ENCODE peak calls at places on chromosomes 11 and 22, in nine cellular contexts. O, Z, U, A, C, J, S, F and Q are unnamed samples.

GRCh38 chr22:22070371-22070824 is 87.8 kb upstream of the TOP3B start:
- DNase-seq in O (no peak), Z (no peak), U (no peak), A (no peak), C (peak), J (no peak), S (no peak), F (peak), Q (no peak)

GRCh38 chr11:45518096-45518852 is 147.1 kb downstream of the CHST1 start:
- DNase-seq in O (no peak), Z (no peak), U (no peak), A (no peak), C (no peak), J (no peak), S (peak), F (no peak), Q (no peak)

GRCh38 chr11:93192163-93192562 is 5.6 kb downstream of the SLC36A4 start:
- DNase-seq in O (no peak), Z (no peak), U (no peak), A (no peak), C (no peak), J (no peak), S (peak), F (no peak), Q (peak)

GRCh38 chr22:21778705-21779363 is 43.2 kb upstream of the YPEL1 start:
- DNase-seq in O (peak), Z (no peak), U (peak), A (no peak), C (no peak), J (no peak), S (no peak), F (no peak), Q (no peak)

GRCh38 chr11:14924291-14924690 is 32.3 kb upstream of the CYP2R1 start:
- DNase-seq in O (no peak), Z (no peak), U (no peak), A (no peak), C (no peak), J (no peak), S (no peak), F (no peak), Q (no peak)

GRCh38 chr11:61675826-61676225 is 4.4 kb upstream of the DAGLA start:
- DNase-seq in O (no peak), Z (no peak), U (peak), A (no peak), C (no peak), J (no peak), S (no peak), F (no peak), Q (no peak)

GRCh38 chr11:13679768-13680167 is 11.3 kb downstream of the FAR1 start:
- DNase-seq in O (no peak), Z (no peak), U (no peak), A (no peak), C (no peak), J (no peak), S (no peak), F (no peak), Q (no peak)

GRCh38 chr11:18188796-18189195 is 16.2 kb downstream of the MRGPRX4 start:
- DNase-seq in O (no peak), Z (no peak), U (no peak), A (no peak), C (no peak), J (no peak), S (no peak), F (no peak), Q (no peak)

GRCh38 chr11:34432822-34433221 is 5.9 kb upstream of the CAT start:
- DNase-seq in O (no peak), Z (no peak), U (no peak), A (no peak), C (no peak), J (no peak), S (no peak), F (no peak), Q (no peak)

GRCh38 chr11:62142921-62143320 is 19.1 kb downstream of the INCENP start:
- DNase-seq in O (no peak), Z (no peak), U (no peak), A (peak), C (no peak), J (no peak), S (no peak), F (no peak), Q (no peak)

GRCh38 chr11:69122642-69123431 is 32.9 kb upstream of the SMIM38 start:
- DNase-seq in O (peak), Z (peak), U (peak), A (no peak), C (peak), J (peak), S (peak), F (peak), Q (peak)

GRCh38 chr11:125110506-125110905 is 920 bp downstream of the TMEM218 start:
- DNase-seq in O (no peak), Z (no peak), U (no peak), A (no peak), C (no peak), J (no peak), S (peak), F (no peak), Q (no peak)

GRCh38 chr11:79413258-79413657 is 27.6 kb downstream of the TENM4 start:
- DNase-seq in O (peak), Z (peak), U (peak), A (peak), C (peak), J (no peak), S (peak), F (peak), Q (peak)

GRCh38 chr11:115084191-115084590 is 405.9 kb downstream of the NXPE2 start:
- DNase-seq in O (no peak), Z (no peak), U (no peak), A (no peak), C (no peak), J (no peak), S (no peak), F (no peak), Q (no peak)

GRCh38 chr11:69044111-69045013 is 4.4 kb upstream of the TPCN2 start:
- DNase-seq in O (peak), Z (peak), U (peak), A (peak), C (peak), J (no peak), S (peak), F (no peak), Q (peak)

GRCh38 chr11:124894606-124895430 is 2.8 kb downstream of the ROBO4 start:
- DNase-seq in O (no peak), Z (no peak), U (no peak), A (no peak), C (no peak), J (no peak), S (no peak), F (no peak), Q (no peak)

GRCh38 chr11:114317738-114318137 is 21.5 kb downstream of the NNMT start:
- DNase-seq in O (peak), Z (no peak), U (peak), A (no peak), C (no peak), J (no peak), S (peak), F (no peak), Q (peak)

GRCh38 chr11:17760102-17761029 is 25.8 kb downstream of the KCNC1 start:
- DNase-seq in O (peak), Z (peak), U (peak), A (no peak), C (peak), J (peak), S (peak), F (no peak), Q (peak)

GRCh38 chr22:46742576-46743221 is 4.6 kb upstream of the CERK start:
- DNase-seq in O (no peak), Z (no peak), U (no peak), A (no peak), C (no peak), J (no peak), S (no peak), F (no peak), Q (no peak)

GRCh38 chr11:9017773-9018172 is 14.0 kb upstream of the NRIP3 start:
- DNase-seq in O (no peak), Z (peak), U (peak), A (no peak), C (no peak), J (no peak), S (no peak), F (no peak), Q (no peak)

GRCh38 chr11:68996376-68997123 is 15.8 kb upstream of the MRGPRD start:
- DNase-seq in O (no peak), Z (no peak), U (no peak), A (peak), C (no peak), J (no peak), S (no peak), F (peak), Q (no peak)

GRCh38 chr11:23995891-23996290 is 501.0 kb upstream of the LUZP2 start:
- DNase-seq in O (peak), Z (no peak), U (peak), A (no peak), C (no peak), J (no peak), S (no peak), F (no peak), Q (no peak)

GRCh38 chr11:120558754-120559431 is 47.3 kb downstream of the GRIK4 start:
- DNase-seq in O (no peak), Z (no peak), U (no peak), A (peak), C (no peak), J (no peak), S (no peak), F (no peak), Q (no peak)

GRCh38 chr22:23036684-23037428 is 33.5 kb upstream of the GNAZ start:
- DNase-seq in O (no peak), Z (no peak), U (peak), A (no peak), C (no peak), J (no peak), S (no peak), F (no peak), Q (no peak)

GRCh38 chr11:78268516-78269410 is 80.0 kb downstream of the USP35 start:
- DNase-seq in O (peak), Z (peak), U (peak), A (no peak), C (no peak), J (no peak), S (no peak), F (no peak), Q (no peak)

GRCh38 chr11:105005451-105005845 is 17.5 kb downstream of the CASP5 start:
- DNase-seq in O (no peak), Z (no peak), U (no peak), A (no peak), C (no peak), J (no peak), S (no peak), F (no peak), Q (no peak)

GRCh38 chr22:25702046-25702445 is 39.9 kb upstream of the MYO18B start:
- DNase-seq in O (peak), Z (no peak), U (peak), A (no peak), C (peak), J (peak), S (no peak), F (no peak), Q (no peak)

GRCh38 chr11:116984589-116984988 is 113.6 kb downstream of the SIK3 start:
- DNase-seq in O (peak), Z (no peak), U (peak), A (no peak), C (peak), J (no peak), S (no peak), F (no peak), Q (no peak)

GRCh38 chr11:40328890-40329617 is 1130.4 kb downstream of the LRRC4C start:
- DNase-seq in O (peak), Z (peak), U (peak), A (no peak), C (peak), J (no peak), S (no peak), F (peak), Q (peak)

GRCh38 chr11:1152316-1153104 is 5.2 kb upstream of the MUC5AC start:
- DNase-seq in O (peak), Z (peak), U (peak), A (no peak), C (no peak), J (peak), S (no peak), F (peak), Q (no peak)
- TF ChIP-seq CTCF in O (no peak), Z (no peak), U (peak), A (no peak), C (no peak), J (no peak), S (no peak), F (no peak), Q (no peak)

GRCh38 chr22:39185601-39186012 is 33.1 kb upstream of the CBX7 start:
- DNase-seq in O (no peak), Z (peak), U (peak), A (peak), C (no peak), J (no peak), S (no peak), F (peak), Q (no peak)
- TF ChIP-seq CTCF in O (peak), Z (peak), U (peak), A (peak), C (no peak), J (no peak), S (peak), F (peak), Q (no peak)

GRCh38 chr22:36988075-36988474 is 31.2 kb downstream of the TST start:
- DNase-seq in O (no peak), Z (no peak), U (no peak), A (no peak), C (no peak), J (no peak), S (no peak), F (no peak), Q (no peak)

GRCh38 chr22:36982136-36982535 is 37.1 kb downstream of the TST start:
- DNase-seq in O (no peak), Z (no peak), U (no peak), A (no peak), C (no peak), J (peak), S (no peak), F (no peak), Q (no peak)

GRCh38 chr22:36985490-36985889 is 33.8 kb downstream of the TST start:
- DNase-seq in O (no peak), Z (no peak), U (no peak), A (no peak), C (no peak), J (no peak), S (no peak), F (no peak), Q (no peak)

GRCh38 chr22:36991220-36991619 is 28.0 kb downstream of the TST start:
- DNase-seq in O (no peak), Z (no peak), U (no peak), A (no peak), C (no peak), J (no peak), S (peak), F (no peak), Q (no peak)

DNA sequence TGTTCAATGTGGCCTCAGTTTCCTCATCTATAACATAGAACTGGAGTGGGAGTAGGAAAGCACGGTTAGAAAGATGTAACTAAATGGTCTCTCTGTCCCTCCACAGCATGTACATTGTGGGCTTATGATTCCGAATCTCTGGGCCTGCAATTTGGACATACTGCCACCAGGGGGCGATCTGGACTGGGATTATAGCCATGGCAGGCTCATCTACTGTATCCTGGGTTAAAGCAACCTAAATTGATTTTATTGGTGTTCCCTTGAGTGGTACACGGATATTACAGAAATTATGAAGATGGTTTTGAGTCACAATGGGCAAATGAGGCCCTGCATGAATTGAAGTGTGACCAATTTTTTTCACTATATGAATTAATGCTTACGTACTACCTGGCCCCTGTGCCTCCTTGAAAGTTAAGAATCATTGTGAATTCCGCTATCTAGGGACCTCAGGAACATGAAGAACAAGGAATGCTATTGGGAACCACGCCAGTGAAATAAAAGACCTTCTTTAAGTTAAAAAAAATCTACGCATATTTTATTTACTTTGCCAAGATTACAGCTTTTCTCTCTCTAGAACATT is 32.9 kb downstream of the TST start:
- DNase-seq in O (no peak), Z (no peak), U (no peak), A (no peak), C (no peak), J (no peak), S (peak), F (no peak), Q (peak)
- TF ChIP-seq CTCF in O (peak), Z (peak), U (peak), A (no peak), C (peak), J (peak), S (peak), F (peak), Q (peak)

DNA sequence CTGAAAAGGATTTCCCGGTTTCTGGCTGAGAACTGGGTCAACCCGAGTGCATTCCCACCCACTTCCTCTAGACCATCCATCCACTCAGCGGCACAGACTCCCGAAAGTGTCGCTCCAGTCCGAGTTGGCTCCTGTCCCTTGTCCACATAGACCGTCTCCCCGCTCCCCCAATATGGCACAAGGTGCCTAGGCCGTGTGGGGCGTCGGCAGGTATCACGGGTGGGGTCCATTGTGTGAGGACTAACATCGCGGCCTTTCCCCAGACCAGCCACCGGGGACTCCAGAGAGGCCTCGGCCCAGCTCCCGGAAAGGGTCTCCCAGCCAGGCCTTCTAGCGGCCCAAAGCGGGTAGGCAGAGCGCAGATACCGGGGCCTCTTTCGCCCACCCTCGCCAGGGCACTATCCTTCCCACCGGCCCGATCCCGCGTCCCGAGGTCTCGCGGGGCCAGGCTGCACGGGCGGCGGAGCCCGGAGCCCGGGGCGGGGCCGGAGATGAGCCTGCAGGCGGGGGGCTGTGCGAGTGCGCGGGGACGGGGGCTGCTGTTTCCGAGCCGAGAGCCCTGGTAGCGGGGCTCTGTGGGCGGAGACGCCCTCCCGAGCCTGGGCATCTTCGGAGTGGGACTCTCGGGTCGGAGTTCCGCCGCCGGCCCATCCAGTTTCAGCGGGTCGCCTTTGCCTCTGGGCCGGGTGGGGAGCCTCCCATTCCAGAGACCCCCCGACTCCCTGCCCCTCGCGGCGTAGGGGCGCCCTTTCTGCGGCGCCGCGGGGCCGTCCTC is 21.1 kb downstream of the SERPINH1 start:
- DNase-seq in O (peak), Z (peak), U (peak), A (peak), C (peak), J (peak), S (peak), F (no peak), Q (peak)
- TF ChIP-seq CTCF in O (peak), Z (peak), U (peak), A (peak), C (peak), J (no peak), S (peak), F (no peak), Q (peak)

DNA sequence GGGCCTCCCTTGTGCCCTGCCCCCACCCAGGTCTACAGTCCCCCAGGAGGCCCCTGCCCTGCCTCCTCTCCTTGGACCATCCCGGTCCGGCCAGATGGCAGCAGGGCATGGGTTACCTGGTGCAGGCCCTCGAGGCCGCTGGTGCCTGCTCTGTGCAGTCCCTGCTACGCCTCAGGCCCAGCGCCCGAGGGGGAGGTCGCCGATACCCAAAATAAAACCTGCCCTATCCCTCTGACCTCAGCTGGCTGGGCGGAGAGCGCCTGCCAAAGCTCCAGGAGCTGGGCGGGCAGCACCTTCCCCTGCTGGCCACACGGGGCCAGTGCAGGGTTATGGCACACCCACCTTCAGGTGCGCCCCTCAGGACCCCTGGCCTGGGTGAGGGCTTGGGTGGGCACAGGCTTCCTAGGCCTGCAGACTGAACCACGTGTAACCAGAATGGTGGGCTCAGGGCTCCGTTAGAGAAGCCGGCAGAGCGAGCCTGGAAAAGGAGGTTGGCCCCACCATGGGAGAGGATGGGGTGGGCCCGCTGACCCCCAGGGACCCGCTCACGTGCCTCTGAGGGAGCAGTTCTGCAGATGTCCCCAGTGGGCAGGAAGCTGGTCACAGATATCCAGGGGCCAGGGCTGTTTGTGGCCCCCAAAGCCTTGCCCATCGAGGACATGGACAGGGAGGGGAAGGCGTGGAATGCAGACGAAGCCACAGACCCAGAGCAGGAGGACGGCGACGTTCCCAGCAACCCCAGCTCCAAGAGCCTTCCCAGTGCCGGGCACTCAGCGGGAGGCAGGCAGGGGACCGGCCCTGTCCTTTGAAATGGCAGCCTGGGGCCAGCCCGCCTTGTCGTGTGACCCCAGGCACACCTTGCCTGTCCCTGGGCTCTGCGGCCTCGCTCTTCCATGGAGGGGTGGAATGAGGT is 1.7 kb upstream of the TNNT3 start:
- DNase-seq in O (no peak), Z (peak), U (no peak), A (no peak), C (no peak), J (peak), S (peak), F (no peak), Q (no peak)
- TF ChIP-seq CTCF in O (peak), Z (peak), U (no peak), A (peak), C (peak), J (peak), S (peak), F (no peak), Q (peak)

DNA sequence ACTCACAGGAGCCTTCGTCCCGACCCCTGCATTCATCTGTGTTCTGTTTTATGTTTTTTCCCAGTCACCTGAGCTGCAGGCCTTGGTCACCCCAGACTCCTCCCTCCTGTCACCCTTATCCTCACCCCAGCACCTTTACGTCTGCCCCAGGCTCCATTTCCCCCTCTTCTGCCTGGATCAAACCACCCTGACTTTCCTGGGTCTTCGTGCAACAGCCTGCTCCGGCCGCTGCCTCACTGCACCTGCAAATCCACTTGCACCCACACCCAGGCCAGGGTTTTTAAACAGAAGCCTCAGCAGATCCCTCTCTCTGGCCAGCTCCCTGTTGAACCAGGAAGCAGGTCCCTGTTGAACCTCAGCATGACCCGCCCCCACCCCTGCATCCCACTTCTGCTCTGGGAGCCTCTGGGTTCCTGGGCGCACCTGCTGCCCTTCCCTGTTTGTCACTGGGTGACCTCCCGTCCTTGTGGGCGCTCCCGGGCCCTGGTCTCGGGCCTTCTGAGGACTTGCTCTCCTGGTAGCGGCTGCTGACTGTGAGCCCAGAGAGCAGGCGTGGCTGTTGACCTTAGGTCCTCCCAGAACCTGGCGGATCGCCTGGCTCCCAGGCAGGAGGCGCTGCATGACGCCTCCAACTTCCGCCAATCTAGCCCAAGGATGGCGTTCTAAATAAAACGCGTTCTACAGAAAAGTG is 12.8 kb downstream of the MAPK8IP2 start:
- DNase-seq in O (no peak), Z (no peak), U (no peak), A (no peak), C (no peak), J (peak), S (peak), F (no peak), Q (no peak)
- TF ChIP-seq CTCF in O (no peak), Z (no peak), U (no peak), A (no peak), C (no peak), J (no peak), S (peak), F (no peak), Q (no peak)